ENCODE peak calls at places on chromosomes 4 and X, in four cellular contexts. K, H, P and B are unnamed samples.

GRCh38 chr4:140955528-140956094 is 177.7 kb downstream of the RNF150 start:
- DNase-seq in K (no peak), H (no peak), P (no peak), B (no peak)

GRCh38 chr4:88211473-88212252 is 53.2 kb upstream of the ABCG2 start:
- DNase-seq in K (peak), H (no peak), P (peak), B (peak)

GRCh38 chr4:24781999-24782745 is 13.2 kb upstream of the SOD3 start:
- DNase-seq in H (no peak), P (no peak), K (no peak), B (no peak)

GRCh38 chr4:22410645-22411247 is 105.1 kb downstream of the ADGRA3 start:
- DNase-seq in H (no peak), P (no peak), K (no peak), B (no peak)

GRCh38 chrX:14832151-14832550 is 40.7 kb downstream of the FANCB start:
- DNase-seq in K (no peak), H (no peak), P (peak), B (no peak)

GRCh38 chr4:69830529-69831269 is 29.2 kb downstream of the SULT1E1 start:
- DNase-seq in H (no peak), P (peak), K (peak), B (no peak)

GRCh38 chr4:24024597-24024996 is 134.8 kb upstream of the PPARGC1A start:
- DNase-seq in K (no peak), P (no peak), H (no peak), B (no peak)

GRCh38 chr4:61531188-61531587 is 331.1 kb downstream of the ADGRL3 start:
- DNase-seq in H (no peak), P (no peak), K (no peak), B (no peak)

GRCh38 chr4:8182858-8183725 is 16.0 kb upstream of the SH3TC1 start:
- DNase-seq in H (no peak), P (peak), K (no peak), B (no peak)

GRCh38 chrX:118976599-118977340 is 2.4 kb downstream of the LONRF3 start:
- DNase-seq in K (no peak), H (peak), P (no peak), B (no peak)

GRCh38 chr4:53637348-53637747 is 46.1 kb upstream of the LNX1 start:
- DNase-seq in K (no peak), P (no peak), H (no peak), B (no peak)

GRCh38 chrX:84156831-84157230 is 31.2 kb downstream of the RPS6KA6 start:
- DNase-seq in H (no peak), K (no peak), P (no peak), B (no peak)

GRCh38 chr4:13670456-13671150 is 43.1 kb upstream of the BOD1L1 start:
- DNase-seq in K (no peak), P (no peak), H (no peak), B (no peak)